ENCODE peak calls at places on chromosomes 12 and 14, in ten cellular contexts. U is stomach, R is uterus, H is A549, P is Peyer's patch, M is sigmoid colon, E is lower leg skin, I is HCT116, L is GM12891, O is GM12878. G is an unnamed sample.

GRCh38 chr12:117118838-117119591 is 19.8 kb upstream of the TESC start:
- DNase-seq in M (no peak), R (no peak), E (no peak), L (no peak), H (no peak), O (no peak), P (no peak), U (no peak), I (no peak), G (no peak)

GRCh38 chr12:53694746-53695145 is 18.9 kb upstream of the ATP5MC2 start:
- DNase-seq in P (no peak), O (no peak), H (no peak), R (no peak), M (no peak), U (no peak), I (no peak), E (no peak), L (no peak), G (no peak)

GRCh38 chr12:124732275-124733075 is 131.2 kb downstream of the SCARB1 start:
- DNase-seq in E (no peak), M (no peak), I (no peak), R (no peak), L (no peak), P (no peak), H (no peak), U (no peak), O (no peak), G (no peak)

GRCh38 chr12:41286426-41286825 is 98.3 kb downstream of the PDZRN4 start:
- DNase-seq in I (no peak), P (no peak), H (peak; percentile 49), L (no peak), E (no peak), M (no peak), R (no peak), U (no peak), O (no peak), G (no peak)

GRCh38 chr12:4482936-4483335 is 37.3 kb upstream of the FGF6 start:
- DNase-seq in M (no peak), H (no peak), O (no peak), L (no peak), R (no peak), E (no peak), I (no peak), U (no peak), P (no peak), G (no peak)

GRCh38 chr12:79634957-79635471 is 55.8 kb downstream of the PAWR start:
- DNase-seq in R (no peak), M (no peak), H (no peak), P (no peak), O (no peak), I (no peak), E (no peak), U (no peak), L (no peak), G (no peak)

GRCh38 chr14:106187176-106187670 is 660.8 kb downstream of the TMEM121 start:
- DNase-seq in E (no peak), H (no peak), R (no peak), U (no peak), M (no peak), L (no peak), O (no peak), P (no peak), I (no peak), G (no peak)

GRCh38 chr12:115988193-115988592 is 289.3 kb downstream of the MED13L start:
- DNase-seq in U (no peak), R (no peak), O (no peak), L (no peak), I (no peak), H (no peak), E (no peak), M (no peak), P (no peak), G (no peak)

GRCh38 chr12:39272934-39273770 is 169.8 kb downstream of the KIF21A start:
- DNase-seq in I (peak; percentile 22), U (no peak), O (no peak), E (no peak), H (peak; percentile 48), M (no peak), R (no peak), L (no peak), P (no peak), G (no peak)

GRCh38 chr12:108333898-108334699 is 5.0 kb downstream of the CMKLR1 start:
- DNase-seq in R (no peak), U (no peak), O (peak; percentile 84), H (no peak), P (no peak), L (no peak), M (peak; percentile 58), I (no peak), E (no peak), G (no peak)

GRCh38 chr14:69043598-69044267 is 64.6 kb upstream of the ACTN1 start:
- DNase-seq in E (no peak), I (no peak), L (no peak), R (peak; percentile 52), M (peak; percentile 79), H (no peak), P (no peak), U (no peak), O (no peak), G (no peak)

GRCh38 chr14:69041783-69042182 is 62.7 kb upstream of the ACTN1 start:
- DNase-seq in O (no peak), R (no peak), E (no peak), M (no peak), L (no peak), I (no peak), P (no peak), H (no peak), U (no peak), G (no peak)

GRCh38 chr14:69042309-69043006 is 63.4 kb upstream of the ACTN1 start:
- DNase-seq in M (no peak), R (no peak), U (no peak), E (no peak), I (no peak), P (no peak), O (no peak), L (no peak), H (no peak), G (no peak)

GRCh38 chr14:69044296-69044695 is 65.2 kb upstream of the ACTN1 start:
- DNase-seq in U (no peak), E (no peak), M (no peak), P (no peak), R (no peak), O (no peak), H (no peak), I (no peak), L (no peak), G (no peak)

DNA sequence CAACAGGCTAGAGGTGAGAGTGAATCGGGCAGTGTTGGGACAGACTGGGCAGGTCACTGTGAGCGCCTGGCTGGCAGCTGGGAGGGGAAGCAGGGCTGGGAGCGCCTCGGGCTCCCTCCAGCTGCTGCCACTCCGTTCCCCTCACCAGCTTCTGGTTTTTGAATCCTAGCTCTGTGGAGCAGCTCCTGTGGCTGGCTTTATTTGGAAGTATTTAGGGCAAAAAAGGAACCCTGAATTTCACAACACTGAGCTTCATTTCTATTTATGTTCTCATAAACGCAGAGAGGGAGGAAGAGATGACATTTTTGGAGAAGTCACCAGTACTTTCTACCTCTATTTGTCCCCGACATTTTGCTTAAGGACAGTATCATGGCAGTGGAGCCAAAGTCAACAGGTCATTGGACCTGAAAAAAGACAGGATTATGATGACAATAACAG is 63.9 kb upstream of the ACTN1 start:
- DNase-seq in U (peak; percentile 51), M (no peak), I (no peak), L (no peak), E (peak; percentile 89), P (no peak), H (no peak), O (no peak), R (peak; percentile 55), G (no peak)
- TF ChIP-seq POLR2A in U (no peak), M (no peak), I (no peak), L (no peak), E (no peak), P (no peak), H (no peak), O (no peak), R (peak; percentile 32), G (no peak)

DNA sequence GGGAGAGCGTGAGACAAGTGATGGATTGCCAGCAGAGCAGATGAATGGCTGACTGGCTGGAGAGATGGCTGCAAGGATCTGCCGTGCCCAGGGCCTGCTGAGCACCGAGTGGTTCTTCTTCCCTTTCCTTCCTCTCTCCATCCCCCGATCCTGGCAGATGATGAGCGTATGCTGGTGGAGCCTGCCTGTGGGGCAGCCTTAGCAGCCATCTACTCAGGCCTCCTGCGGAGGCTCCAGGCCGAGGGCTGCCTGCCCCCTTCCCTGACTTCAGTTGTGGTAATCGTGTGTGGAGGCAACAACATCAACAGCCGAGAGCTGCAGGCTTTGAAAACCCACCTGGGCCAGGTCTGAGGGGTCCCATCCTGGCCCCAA is 15.5 kb downstream of the SDSL start:
- DNase-seq in M (no peak), O (no peak), R (no peak), E (no peak), H (no peak), P (no peak), U (no peak), L (no peak), I (no peak), G (no peak)
- TF ChIP-seq POLR2A in M (no peak), O (no peak), R (no peak), E (no peak), H (no peak), P (no peak), U (no peak), L (no peak), I (no peak), G (no peak)

GRCh38 chr14:100898935-100899840 is 4.3 kb downstream of the RTL1 start:
- DNase-seq in U (no peak), M (peak; percentile 64), L (no peak), I (no peak), O (no peak), R (no peak), E (peak; percentile 29), P (no peak), H (no peak), G (no peak)

GRCh38 chr14:100896369-100897060 is 7.0 kb downstream of the RTL1 start:
- DNase-seq in M (peak; percentile 45), I (no peak), U (no peak), E (peak; percentile 40), P (peak; percentile 7), H (no peak), R (no peak), L (no peak), O (no peak), G (no peak)

GRCh38 chr14:100899841-100900771 is 3.4 kb downstream of the RTL1 start:
- DNase-seq in R (no peak), H (no peak), U (no peak), I (no peak), O (no peak), E (peak; percentile 74), P (no peak), M (peak; percentile 58), L (no peak), G (no peak)

GRCh38 chr14:100900837-100901390 is 2.6 kb downstream of the RTL1 start:
- DNase-seq in R (no peak), M (peak; percentile 66), L (no peak), E (peak; percentile 82), I (peak; percentile 41), O (no peak), P (no peak), H (peak; percentile 54), U (no peak), G (no peak)

GRCh38 chr14:100898465-100898864 is 5.1 kb downstream of the RTL1 start:
- DNase-seq in H (no peak), E (peak; percentile 67), M (peak; percentile 44), O (no peak), I (no peak), R (no peak), U (no peak), P (no peak), L (no peak), G (no peak)
- TF ChIP-seq POLR2A in H (no peak), E (no peak), M (no peak), O (no peak), I (no peak), R (no peak), U (no peak), P (no peak), L (no peak), G (no peak)

GRCh38 chr12:128026696-128027574 is 240.0 kb upstream of the TMEM132C start:
- DNase-seq in H (no peak), R (no peak), U (no peak), P (no peak), O (no peak), E (no peak), L (no peak), I (no peak), M (no peak), G (no peak)
- TF ChIP-seq POLR2A in H (no peak), R (no peak), U (no peak), P (no peak), O (no peak), E (no peak), L (no peak), I (no peak), M (no peak), G (no peak)